ENCODE peak calls at places on chromosomes 3 and 15, in four cellular contexts. D is IMR-90, O is K562, E is keratinocyte. W is an unnamed sample.

GRCh38 chr3:157464283-157464682 is 27.6 kb downstream of the PTX3 start:
- DNase-seq in E (no peak), O (no peak), D (peak; percentile 86), W (no peak)

GRCh38 chr15:51104512-51104911 is 9.8 kb upstream of the TNFAIP8L3 start:
- DNase-seq in O (no peak), D (peak; percentile 35), E (no peak), W (no peak)

GRCh38 chr3:53155763-53156162 is 5.2 kb upstream of the PRKCD start:
- DNase-seq in D (no peak), O (no peak), E (no peak), W (no peak)

GRCh38 chr3:112926000-112926399 is 48.9 kb downstream of the CD200R1 start:
- DNase-seq in O (no peak), E (no peak), D (no peak), W (no peak)

GRCh38 chr3:184565421-184566211 is 4.0 kb downstream of the EPHB3 start:
- DNase-seq in E (peak; percentile 66), O (no peak), D (peak; percentile 90), W (no peak)

GRCh38 chr15:71392821-71393220 is 277.6 kb downstream of the THSD4 start:
- DNase-seq in D (no peak), O (no peak), E (no peak), W (no peak)

GRCh38 chr3:169147246-169148008 is 516.1 kb downstream of the MECOM start:
- DNase-seq in O (peak; percentile 74), D (peak; percentile 61), E (no peak), W (peak; percentile 89)

GRCh38 chr3:101725192-101725889 is 927 bp downstream of the CEP97 start:
- DNase-seq in O (peak; percentile 11), E (no peak), D (peak; percentile 5), W (peak; percentile 53)

GRCh38 chr3:116444819-116445290 is 432 bp downstream of the LSAMP start:
- DNase-seq in O (no peak), E (no peak), D (no peak), W (no peak)

GRCh38 chr3:129609591-129610169 is 3.2 kb upstream of the PLXND1 start:
- DNase-seq in D (peak; percentile 61), O (no peak), E (no peak), W (peak; percentile 90)

GRCh38 chr3:27681249-27681748 is 40.8 kb downstream of the EOMES start:
- DNase-seq in D (peak; percentile 83), E (no peak), O (peak; percentile 28), W (peak; percentile 79)

GRCh38 chr3:195104340-195104739 is 166.6 kb downstream of the XXYLT1 start:
- DNase-seq in E (no peak), D (no peak), O (no peak), W (no peak)

GRCh38 chr3:124542483-124542882 is 187.8 kb upstream of the UMPS start:
- DNase-seq in O (no peak), E (no peak), D (no peak), W (no peak)

GRCh38 chr15:71612869-71613268 is 197.5 kb upstream of the NR2E3 start:
- DNase-seq in E (no peak), D (no peak), O (no peak), W (no peak)

GRCh38 chr15:42547926-42548257 is 701 bp downstream of the LRRC57 start:
- DNase-seq in D (peak; percentile 55), E (no peak), O (peak; percentile 9), W (no peak)

GRCh38 chr15:40249477-40250303 is 10.8 kb downstream of the PAK6 start:
- DNase-seq in E (no peak), D (peak; percentile 37), O (no peak), W (no peak)

GRCh38 chr3:106755336-106755735 is 621.9 kb upstream of the CCDC54 start:
- DNase-seq in D (no peak), O (no peak), E (no peak), W (no peak)

GRCh38 chr3:13772321-13772745 is 107.5 kb downstream of the WNT7A start:
- DNase-seq in D (no peak), O (no peak), E (no peak), W (no peak)

DNA sequence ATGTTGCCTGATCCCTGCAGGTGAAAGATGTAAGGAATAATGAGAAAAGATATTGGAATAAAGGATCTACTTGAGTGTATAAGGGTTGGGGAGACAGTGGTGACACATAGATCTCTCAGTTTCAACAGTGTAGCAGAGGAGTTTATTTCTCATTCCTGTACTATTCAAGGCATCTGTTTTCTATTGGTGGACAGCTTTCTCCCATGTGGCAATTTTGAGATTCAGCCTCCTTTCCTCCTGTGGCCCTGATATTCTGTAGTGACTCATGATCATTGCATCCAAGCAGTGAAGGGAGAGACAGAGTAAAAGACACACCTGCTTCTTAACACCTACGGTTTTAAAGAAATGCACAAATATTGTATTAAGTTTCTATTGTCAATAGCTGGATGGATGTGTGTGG is 327.6 kb downstream of the GRM7 start:
- DNase-seq in E (no peak), O (no peak), D (no peak), W (no peak)
- H3K9me3 ChIP-seq in E (no peaks in the 10 kb centered on the region), O (peaks cover 2% of the 10 kb centered on the region), D (peaks cover 6% of the 10 kb centered on the region), W (no peaks in the 10 kb centered on the region)

DNA sequence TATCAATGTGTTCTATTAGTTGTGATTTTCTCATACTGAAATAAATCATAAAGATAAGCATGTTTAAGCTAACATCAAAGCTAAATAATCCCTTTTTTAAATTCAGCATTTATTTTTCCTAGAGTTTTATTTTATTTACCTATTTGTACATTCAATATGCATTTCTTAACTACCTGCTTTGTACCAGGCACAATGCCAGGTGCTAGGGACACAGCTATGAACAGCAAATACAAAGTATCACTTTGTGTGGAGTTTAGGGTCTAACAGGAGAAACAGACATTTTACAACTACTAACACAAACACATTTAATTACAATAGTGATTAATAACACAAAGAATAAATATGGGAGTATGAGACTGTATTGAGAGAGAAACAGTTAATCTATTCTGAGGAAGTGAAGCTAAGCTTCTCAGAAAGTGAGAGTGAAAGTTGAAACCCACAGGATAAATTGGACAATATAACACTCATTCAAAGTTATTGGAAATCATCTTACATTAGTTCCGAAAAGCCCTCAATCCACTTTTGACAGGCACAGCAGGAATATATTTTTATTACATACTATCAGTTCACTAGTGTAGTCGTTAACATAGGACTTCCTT is 159.6 kb downstream of the GBE1 start:
- DNase-seq in O (no peak), E (no peak), D (no peak), W (no peak)
- H3K4me3 ChIP-seq in O (no peak overlapping the region), E (no peak overlapping the region), D (no peak overlapping the region), W (no peak overlapping the region)

GRCh38 chr3:159805411-159805772 is 183.2 kb upstream of the IL12A start:
- DNase-seq in D (no peak), E (no peak), O (no peak), W (no peak)
- H3K9me1 ChIP-seq in D (peaks cover 5% of the 10 kb centered on the region), E (no peaks in the 10 kb centered on the region), O (no peaks in the 10 kb centered on the region), W (no peaks in the 10 kb centered on the region)

GRCh38 chr3:58690490-58690889 is 23.9 kb upstream of the FAM3D start:
- DNase-seq in O (no peak), D (no peak), E (no peak), W (no peak)

GRCh38 chr3:58688563-58688962 is 22.0 kb upstream of the FAM3D start:
- DNase-seq in D (no peak), E (no peak), O (no peak), W (no peak)

GRCh38 chr3:58692484-58692883 is 25.9 kb upstream of the FAM3D start:
- DNase-seq in D (no peak), E (no peak), O (no peak), W (no peak)

GRCh38 chr3:58693929-58694850 is 27.6 kb upstream of the FAM3D start:
- DNase-seq in D (no peak), E (no peak), O (no peak), W (no peak)

GRCh38 chr3:58691997-58692396 is 25.4 kb upstream of the FAM3D start:
- DNase-seq in O (no peak), D (peak; percentile 7), E (no peak), W (no peak)
- H3K9me3 ChIP-seq in O (no peaks in the 10 kb centered on the region), D (peaks cover 6% of the 10 kb centered on the region), E (peaks cover 4% of the 10 kb centered on the region), W (peaks cover 1% of the 10 kb centered on the region)

DNA sequence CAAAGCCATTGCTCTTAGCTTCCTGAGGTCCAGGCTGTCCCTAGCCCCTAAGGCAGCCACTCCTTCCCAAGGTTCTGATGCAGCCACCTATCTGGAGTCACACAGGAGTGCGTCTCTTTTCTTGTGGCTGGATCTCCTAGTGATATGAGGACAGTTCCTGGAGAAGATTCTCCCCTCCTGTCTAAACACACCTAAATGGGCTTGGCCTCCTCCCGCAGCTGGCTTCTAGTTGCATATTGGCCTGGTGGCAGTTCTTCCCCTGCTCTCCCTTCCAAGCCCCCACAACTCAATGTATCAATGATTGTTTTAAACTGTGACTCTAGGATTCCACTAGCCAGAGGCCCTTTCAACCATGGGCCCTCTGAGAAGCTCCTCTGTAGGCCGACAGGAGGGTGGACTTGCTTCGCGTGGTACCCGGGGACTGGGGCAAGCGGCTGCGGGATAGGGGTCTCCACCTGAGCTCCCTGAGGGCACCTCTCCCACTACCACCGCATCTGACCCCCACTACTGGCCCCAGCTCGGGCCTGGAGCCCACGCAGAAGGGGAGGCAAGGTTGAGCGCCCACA is 1.4 kb downstream of the ITGA11 start:
- DNase-seq in O (no peak), D (no peak), E (no peak), W (no peak)
- H3K4me3 ChIP-seq in O (no peak overlapping the region), D (peak overlapping the region; percentile 57), E (no peak overlapping the region), W (no peak overlapping the region)

DNA sequence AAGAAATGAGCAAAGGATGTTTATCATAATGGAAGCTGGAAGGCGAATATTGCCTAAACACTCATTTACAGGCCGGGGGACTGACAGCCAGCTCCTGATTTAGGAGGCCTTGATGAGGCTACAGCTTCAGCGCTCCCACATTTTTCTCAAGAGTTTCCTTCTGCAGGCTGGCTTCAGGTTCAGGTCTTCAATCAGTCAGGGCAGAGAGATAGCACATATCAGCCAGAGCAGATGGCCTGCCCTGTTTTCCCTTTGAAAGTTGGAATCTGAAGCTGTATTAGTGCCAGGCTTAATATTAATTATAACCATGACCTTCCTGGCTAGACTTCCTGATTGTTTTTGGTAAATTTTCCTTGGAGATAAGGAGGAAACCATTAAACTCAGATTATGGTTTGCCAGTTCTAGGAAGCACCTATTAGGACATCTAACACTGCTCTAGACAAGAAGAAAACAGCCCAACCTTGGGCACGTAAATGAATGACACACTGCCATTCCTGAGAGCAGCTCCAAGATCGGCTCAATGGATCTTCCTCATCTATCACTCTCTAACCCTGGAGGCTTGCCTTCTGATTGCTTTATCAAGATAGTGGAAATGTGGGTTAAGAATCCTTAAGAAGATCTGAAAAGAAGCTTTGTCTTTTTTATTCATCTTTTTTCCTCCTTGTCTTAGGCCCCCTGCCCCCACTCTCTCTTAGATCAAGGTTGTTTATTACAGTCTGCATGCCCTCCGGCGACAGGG is 219.1 kb downstream of the SV2B start:
- DNase-seq in E (no peak), O (no peak), D (no peak), W (no peak)
- H3K9me1 ChIP-seq in E (no peaks in the 10 kb centered on the region), O (no peaks in the 10 kb centered on the region), D (no peaks in the 10 kb centered on the region), W (no peaks in the 10 kb centered on the region)

W was measured in endothelial cell of umbilical vein.